ENCODE peak calls at places on chromosomes 16 and 17, in eight cellular contexts. I is heart left ventricle, Q is uterus, W is HCT116, C is Peyer's patch, J is tibial nerve, O is esophagus squamous epithelium, V is spleen. A is an unnamed sample.

GRCh38 chr16:1492923-1493745 is at the start of gene TELO2:
- DNase-seq in I (peak; percentile 93), Q (peak; percentile 74), W (peak; percentile 53), C (peak; percentile 90), J (peak; percentile 56), O (no peak), V (peak; percentile 95), A (peak; percentile 81)

GRCh38 chr16:15981382-15981781 is 32.0 kb downstream of the ABCC1 start:
- DNase-seq in I (no peak), Q (no peak), W (no peak), C (no peak), J (no peak), O (no peak), V (no peak), A (no peak)

GRCh38 chr16:26204138-26204537 is 512.4 kb downstream of the HS3ST4 start:
- DNase-seq in I (no peak), Q (no peak), W (no peak), C (no peak), J (no peak), O (no peak), V (no peak), A (no peak)

GRCh38 chr17:3916825-3917224 is 560 bp upstream of the P2RX1 start:
- DNase-seq in I (no peak), Q (no peak), W (no peak), C (no peak), J (no peak), O (no peak), V (peak; percentile 87), A (no peak)

GRCh38 chr17:71974051-71974450 is 146.8 kb upstream of the SOX9 start:
- DNase-seq in I (no peak), Q (no peak), W (no peak), C (no peak), J (no peak), O (no peak), V (no peak), A (no peak)

GRCh38 chr17:60354223-60354622 is 37.7 kb downstream of the USP32 start:
- DNase-seq in I (no peak), Q (no peak), W (no peak), C (no peak), J (peak; percentile 11), O (no peak), V (no peak), A (no peak)

GRCh38 chr16:89292443-89293078 is 75.1 kb downstream of the ZNF778 start:
- DNase-seq in I (peak; percentile 39), Q (no peak), W (no peak), C (no peak), J (no peak), O (no peak), V (no peak), A (peak; percentile 59)

GRCh38 chr17:348692-349425 is 3.7 kb downstream of the RPH3AL start:
- DNase-seq in I (peak; percentile 43), Q (peak; percentile 55), W (no peak), C (peak; percentile 73), J (peak; percentile 82), O (no peak), V (peak; percentile 45), A (peak; percentile 91)

GRCh38 chr16:68843482-68844210 is at the start of gene TANGO6:
- DNase-seq in I (peak; percentile 93), Q (peak; percentile 81), W (peak; percentile 47), C (peak; percentile 94), J (peak; percentile 75), O (peak; percentile 25), V (peak; percentile 96), A (peak; percentile 89)

GRCh38 chr17:27756467-27757371 is 43.6 kb downstream of the NOS2 start:
- DNase-seq in I (no peak), Q (no peak), W (peak; percentile 23), C (peak; percentile 79), J (peak; percentile 55), O (no peak), V (no peak), A (peak; percentile 61)

GRCh38 chr17:7612294-7612640 is 2.4 kb downstream of the FXR2 start:
- DNase-seq in I (no peak), Q (no peak), W (no peak), C (no peak), J (no peak), O (no peak), V (no peak), A (no peak)

GRCh38 chr16:86590501-86591144 is 12.3 kb downstream of the FOXL1 start:
- DNase-seq in I (no peak), Q (no peak), W (no peak), C (no peak), J (no peak), O (no peak), V (no peak), A (no peak)

GRCh38 chr16:81431554-81432353 is 12.9 kb upstream of the CMIP start:
- DNase-seq in I (no peak), Q (no peak), W (no peak), C (no peak), J (peak; percentile 49), O (no peak), V (no peak), A (no peak)

GRCh38 chr16:19883296-19883951 is 1.2 kb downstream of the GPRC5B start:
- DNase-seq in I (peak; percentile 77), Q (peak; percentile 31), W (no peak), C (no peak), J (peak; percentile 44), O (no peak), V (no peak), A (peak; percentile 52)

GRCh38 chr16:58264961-58265479 is 29.8 kb downstream of the PRSS54 start:
- DNase-seq in I (no peak), Q (no peak), W (no peak), C (no peak), J (no peak), O (no peak), V (no peak), A (no peak)

GRCh38 chr16:84735846-84736586 is 36.2 kb downstream of the USP10 start:
- DNase-seq in I (peak; percentile 46), Q (no peak), W (no peak), C (peak; percentile 84), J (no peak), O (no peak), V (no peak), A (peak; percentile 49)

DNA sequence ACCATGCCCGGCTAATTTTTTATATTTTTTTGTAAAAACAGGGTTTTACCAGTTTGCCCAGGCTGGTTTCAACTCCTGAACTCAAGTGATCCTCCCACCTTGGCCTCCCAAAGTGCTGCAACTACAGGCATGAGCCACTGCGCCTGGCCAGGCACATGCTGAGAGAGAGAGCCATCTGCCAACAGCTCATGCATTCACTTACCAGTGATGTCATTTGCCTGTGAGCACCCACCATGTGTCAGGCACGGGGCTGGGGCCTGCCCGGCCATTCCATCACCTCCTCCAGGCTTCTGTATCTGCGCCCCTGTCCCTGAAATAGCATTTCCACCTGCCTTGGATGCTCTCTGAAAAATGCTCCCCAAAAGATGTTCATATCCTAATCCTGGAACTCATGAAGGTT is 43.6 kb upstream of the PEMT start:
- DNase-seq in I (no peak), Q (no peak), W (no peak), C (no peak), J (no peak), O (no peak), V (no peak), A (no peak)
- TF ChIP-seq POLR2A in I (no peak), Q (no peak), W (no peak), C (no peak), J (no peak), O (no peak), V (no peak), A (no peak)

DNA sequence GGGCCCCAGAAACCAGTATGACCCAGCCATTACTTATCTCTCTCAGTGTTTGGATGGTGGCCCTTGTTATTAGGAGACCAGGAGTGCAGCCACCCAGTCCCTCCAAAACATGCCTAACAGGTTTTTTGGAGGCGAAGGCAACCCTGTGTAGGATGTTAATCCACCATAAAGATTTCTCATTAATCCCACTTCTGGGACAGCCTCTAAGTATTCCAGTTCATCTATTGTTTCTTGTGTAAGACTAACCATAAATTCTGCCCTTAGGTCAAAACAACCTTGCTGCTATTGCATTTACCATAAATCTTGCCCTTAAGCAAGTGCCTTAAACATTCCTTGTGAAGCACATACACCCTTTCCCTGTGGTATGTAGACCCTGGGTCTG is 21.5 kb upstream of the OR1F1 start:
- DNase-seq in I (peak; percentile 1), Q (no peak), W (no peak), C (no peak), J (no peak), O (no peak), V (no peak), A (no peak)
- H3K27me3 ChIP-seq in I (peaks cover 19% of the 10 kb centered on the region), Q (no peaks in the 10 kb centered on the region), W (no peaks in the 10 kb centered on the region), C (peaks cover 4% of the 10 kb centered on the region), J (peaks cover 37% of the 10 kb centered on the region), O (peaks cover 7% of the 10 kb centered on the region), V (peaks cover 35% of the 10 kb centered on the region), A (no peaks in the 10 kb centered on the region)

DNA sequence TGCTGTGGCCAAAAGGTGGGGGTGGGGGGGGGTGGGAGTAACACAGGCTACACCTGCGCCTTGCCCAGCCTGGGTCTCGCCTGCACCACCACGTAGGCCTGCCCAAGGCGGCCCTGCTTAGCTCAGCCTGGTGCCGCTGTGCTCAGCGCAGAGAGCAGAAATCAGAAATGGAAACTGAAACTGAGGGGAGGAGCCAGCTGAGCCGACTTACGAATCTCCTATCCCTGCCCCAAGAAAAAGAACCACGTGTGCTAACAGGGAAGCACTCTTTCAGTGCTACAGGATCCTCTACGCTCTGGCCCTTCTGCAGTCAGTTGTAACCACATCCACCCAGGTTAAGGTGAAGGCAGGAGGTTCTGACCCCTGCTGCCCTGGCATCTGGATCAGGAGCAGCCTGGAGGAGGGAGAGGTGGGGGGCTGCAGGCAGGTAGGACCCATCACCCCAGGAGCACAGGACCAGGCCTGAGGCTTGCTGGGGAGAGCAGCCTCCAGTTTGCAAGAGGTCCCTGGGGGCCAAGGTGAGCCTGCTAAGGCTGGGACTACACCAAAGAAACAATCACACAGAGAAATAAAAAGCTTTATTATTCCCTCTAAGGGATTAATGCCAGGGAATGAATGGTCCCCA is at the start of gene DHX58:
- DNase-seq in I (peak; percentile 76), Q (peak; percentile 82), W (no peak), C (peak; percentile 92), J (peak; percentile 76), O (no peak), V (peak; percentile 91), A (peak; percentile 79)
- H3K27ac ChIP-seq in I (peak within 1 kb of the TSS; percentile 83), Q (peak within 1 kb of the TSS; percentile 94), W (no peak within 1 kb of the TSS), C (peak within 1 kb of the TSS; percentile 95), J (peak within 1 kb of the TSS; percentile 95), O (peak within 1 kb of the TSS; percentile 93), V (peak within 1 kb of the TSS; percentile 96), A (peak within 1 kb of the TSS; percentile 79)

GRCh38 chr16:66269631-66270332 is 96.7 kb upstream of the CDH5 start:
- DNase-seq in I (no peak), Q (no peak), W (no peak), C (peak; percentile 32), J (no peak), O (no peak), V (no peak), A (no peak)

GRCh38 chr16:66273036-66273435 is 93.5 kb upstream of the CDH5 start:
- DNase-seq in I (no peak), Q (no peak), W (no peak), C (peak; percentile 14), J (no peak), O (no peak), V (no peak), A (no peak)

GRCh38 chr16:66272461-66272860 is 94.0 kb upstream of the CDH5 start:
- DNase-seq in I (no peak), Q (no peak), W (no peak), C (peak; percentile 19), J (no peak), O (no peak), V (no peak), A (no peak)

GRCh38 chr16:66271074-66272060 is 95.1 kb upstream of the CDH5 start:
- DNase-seq in I (no peak), Q (no peak), W (no peak), C (peak; percentile 21), J (no peak), O (no peak), V (no peak), A (no peak)

GRCh38 chr16:66270333-66270927 is 96.1 kb upstream of the CDH5 start:
- DNase-seq in I (peak; percentile 90), Q (peak; percentile 53), W (peak; percentile 58), C (peak; percentile 68), J (peak; percentile 53), O (no peak), V (peak; percentile 94), A (peak; percentile 51)
- TF ChIP-seq POLR2A in I (no peak), Q (no peak), W (no peak), C (no peak), J (no peak), O (no peak), V (no peak), A (no peak)

A was measured in body of pancreas.